ENCODE peak calls at places on chromosome 18, in eight cellular contexts. C is A549, G is neural crest cell, A is H9, O is HFFc6, K is lower lobe of right lung, S is fibroblast of lung, H is GM20000. R is an unnamed sample.

GRCh38 chr18:13797157-13797611 is 26.8 kb upstream of the MC5R start:
- DNase-seq in A (no peak), G (no peak), O (no peak), K (no peak), C (no peak), S (no peak), H (no peak), R (peak)

GRCh38 chr18:49321800-49322461 is 138.5 kb downstream of the DYM start:
- DNase-seq in A (no peak), C (no peak), K (no peak), S (peak), G (no peak), O (peak), H (no peak), R (peak)

GRCh38 chr18:6406075-6406909 is 8.4 kb downstream of the L3MBTL4 start:
- DNase-seq in A (no peak), C (no peak), G (no peak), K (no peak), H (no peak), O (no peak), S (peak), R (no peak)

GRCh38 chr18:37253424-37254255 is 312.0 kb downstream of the CELF4 start:
- DNase-seq in A (peak), S (no peak), H (peak), G (peak), K (peak), O (no peak), C (peak), R (no peak)

GRCh38 chr18:58379443-58379842 is 249.4 kb downstream of the ALPK2 start:
- DNase-seq in A (no peak), K (no peak), C (no peak), G (no peak), H (no peak), S (no peak), O (no peak), R (no peak)

GRCh38 chr18:67854340-67854739 is 337.8 kb upstream of the DSEL start:
- DNase-seq in C (no peak), K (no peak), G (no peak), H (no peak), A (no peak), S (peak), O (no peak), R (no peak)

GRCh38 chr18:13266208-13267100 is 47.9 kb downstream of the LDLRAD4 start:
- DNase-seq in S (no peak), A (no peak), C (no peak), K (peak), G (no peak), H (no peak), O (no peak), R (no peak)

GRCh38 chr18:75128051-75128605 is 80.8 kb downstream of the PTGR3 start:
- DNase-seq in K (no peak), H (no peak), C (no peak), O (no peak), S (no peak), A (no peak), G (no peak), R (no peak)

GRCh38 chr18:62300359-62300963 is 24.6 kb upstream of the TNFRSF11A start:
- DNase-seq in G (no peak), H (no peak), S (no peak), O (no peak), C (no peak), A (no peak), K (no peak), R (no peak)

GRCh38 chr18:47932603-47933002 is 2.1 kb upstream of the SMAD2 start:
- DNase-seq in H (no peak), O (no peak), G (no peak), C (no peak), K (no peak), S (no peak), A (no peak), R (no peak)

GRCh38 chr18:74264303-74265020 is 27.3 kb downstream of the CYB5A start:
- DNase-seq in H (peak), C (no peak), O (no peak), S (no peak), K (no peak), G (no peak), A (no peak), R (no peak)

GRCh38 chr18:55477537-55478300 is 110.3 kb downstream of the TCF4 start:
- DNase-seq in S (peak), H (peak), C (no peak), G (no peak), O (peak), A (no peak), K (no peak), R (peak)

GRCh38 chr18:13273800-13274199 is 55.2 kb downstream of the LDLRAD4 start:
- DNase-seq in H (no peak), G (no peak), S (no peak), O (no peak), C (no peak), K (no peak), A (no peak), R (no peak)

GRCh38 chr18:9743200-9744016 is 35.3 kb downstream of the RAB31 start:
- DNase-seq in A (peak), G (no peak), C (peak), S (peak), O (peak), H (no peak), K (no peak), R (peak)

GRCh38 chr18:9771261-9771976 is 63.3 kb downstream of the RAB31 start:
- DNase-seq in H (peak), O (peak), G (peak), S (peak), A (peak), K (peak), C (peak), R (peak)

GRCh38 chr18:64639536-64639935 is 490.6 kb upstream of the LINC00305 start:
- DNase-seq in H (no peak), K (no peak), S (no peak), G (no peak), A (no peak), O (no peak), C (no peak), R (peak)

GRCh38 chr18:2948038-2948437 is 64.9 kb downstream of the LPIN2 start:
- DNase-seq in A (no peak), O (peak), H (no peak), K (no peak), C (peak), G (no peak), S (peak), R (peak)

GRCh38 chr18:79867666-79868065 is 69.9 kb downstream of the KCNG2 start:
- DNase-seq in A (no peak), S (no peak), K (no peak), C (no peak), H (no peak), G (no peak), O (no peak), R (no peak)

GRCh38 chr18:3910507-3910906 is 460.5 kb downstream of the TGIF1 start:
- DNase-seq in H (no peak), O (peak), K (no peak), G (no peak), C (no peak), A (no peak), S (no peak), R (peak)

GRCh38 chr18:74579704-74580103 is 18.0 kb upstream of the ZNF407 start:
- DNase-seq in S (no peak), G (no peak), A (peak), K (no peak), H (no peak), O (no peak), C (no peak), R (no peak)

GRCh38 chr18:34695300-34695699 is 14.8 kb upstream of the DTNA start:
- DNase-seq in S (no peak), K (no peak), C (no peak), H (no peak), G (no peak), O (no peak), A (no peak), R (no peak)

GRCh38 chr18:70234667-70235459 is 29.4 kb upstream of the RTTN start:
- DNase-seq in K (no peak), G (no peak), C (peak), S (peak), O (no peak), A (no peak), H (no peak), R (peak)

GRCh38 chr18:30982285-30982992 is 60.1 kb downstream of the DSC3 start:
- DNase-seq in K (no peak), H (no peak), O (no peak), A (no peak), G (no peak), S (no peak), C (no peak), R (no peak)

GRCh38 chr18:34352385-34353163 is 127.9 kb upstream of the NOL4 start:
- DNase-seq in C (no peak), H (no peak), O (no peak), G (no peak), A (no peak), S (peak), K (no peak), R (no peak)

GRCh38 chr18:32332708-32333107 is 138.0 kb downstream of the GAREM1 start:
- DNase-seq in O (no peak), S (no peak), H (no peak), K (no peak), G (no peak), A (no peak), C (no peak), R (no peak)

GRCh38 chr18:27922780-27923179 is 254.2 kb downstream of the CDH2 start:
- DNase-seq in O (no peak), S (no peak), K (no peak), A (no peak), C (no peak), G (no peak), H (no peak), R (no peak)

GRCh38 chr18:2881088-2881487 is 34.3 kb downstream of the EMILIN2 start:
- DNase-seq in H (no peak), A (no peak), S (peak), K (no peak), C (no peak), G (no peak), O (no peak), R (no peak)

GRCh38 chr18:42053188-42053781 is 98.3 kb downstream of the PIK3C3 start:
- DNase-seq in S (peak), O (peak), C (no peak), A (peak), G (peak), K (no peak), H (peak), R (peak)

GRCh38 chr18:42047721-42048120 is 92.7 kb downstream of the PIK3C3 start:
- DNase-seq in S (peak), O (peak), A (no peak), K (no peak), G (no peak), C (no peak), H (no peak), R (peak)

GRCh38 chr18:42051411-42051810 is 96.4 kb downstream of the PIK3C3 start:
- DNase-seq in H (no peak), O (no peak), G (no peak), K (no peak), A (no peak), C (no peak), S (no peak), R (no peak)

GRCh38 chr18:42048150-42048549 is 93.1 kb downstream of the PIK3C3 start:
- DNase-seq in C (no peak), H (no peak), O (peak), K (no peak), G (no peak), A (no peak), S (peak), R (peak)

GRCh38 chr18:42052137-42052708 is 97.2 kb downstream of the PIK3C3 start:
- DNase-seq in A (no peak), K (no peak), H (no peak), S (peak), O (peak), G (no peak), C (no peak), R (peak)
- TF ChIP-seq CTCF in A (peak), K (no peak), H (no peak), S (peak), O (peak), G (peak), C (peak), R (peak)

GRCh38 chr18:72700961-72701710 is 157.0 kb upstream of the CBLN2 start:
- DNase-seq in A (no peak), K (no peak), C (no peak), O (no peak), G (no peak), H (no peak), S (peak), R (peak)
- TF ChIP-seq CTCF in A (peak), K (peak), C (peak), O (peak), G (peak), H (no peak), S (peak), R (peak)

GRCh38 chr18:11322716-11323115 is 173.3 kb upstream of the PIEZO2 start:
- DNase-seq in S (no peak), H (no peak), A (peak), O (no peak), C (no peak), G (no peak), K (no peak), R (no peak)

GRCh38 chr18:11322006-11322405 is 172.6 kb upstream of the PIEZO2 start:
- DNase-seq in A (no peak), S (no peak), C (no peak), G (no peak), O (no peak), K (no peak), H (no peak), R (no peak)

GRCh38 chr18:11323359-11323819 is 174.0 kb upstream of the PIEZO2 start:
- DNase-seq in C (peak), K (no peak), A (no peak), O (peak), G (no peak), H (no peak), S (peak), R (peak)

GRCh38 chr18:11324956-11325873 is 175.8 kb upstream of the PIEZO2 start:
- DNase-seq in O (peak), A (no peak), K (no peak), C (no peak), S (peak), G (no peak), H (peak), R (peak)

GRCh38 chr18:11324510-11324909 is 175.1 kb upstream of the PIEZO2 start:
- DNase-seq in S (peak), K (no peak), A (no peak), G (no peak), H (no peak), O (no peak), C (no peak), R (no peak)
- TF ChIP-seq CTCF in S (no peak), K (no peak), A (no peak), G (no peak), H (no peak), O (no peak), C (no peak), R (no peak)

GRCh38 chr18:65941482-65941881 is 190.7 kb downstream of the CDH7 start:
- DNase-seq in C (no peak), O (no peak), K (no peak), S (no peak), A (no peak), H (no peak), G (no peak), R (no peak)

GRCh38 chr18:65942103-65942502 is 191.3 kb downstream of the CDH7 start:
- DNase-seq in S (no peak), O (no peak), G (no peak), C (no peak), K (no peak), H (no peak), A (no peak), R (no peak)

GRCh38 chr18:65936678-65937077 is 185.9 kb downstream of the CDH7 start:
- DNase-seq in A (no peak), O (no peak), C (no peak), G (no peak), S (no peak), K (no peak), H (no peak), R (no peak)

GRCh38 chr18:65937180-65937579 is 186.4 kb downstream of the CDH7 start:
- DNase-seq in K (no peak), S (no peak), O (no peak), C (no peak), G (no peak), A (no peak), H (no peak), R (no peak)

DNA sequence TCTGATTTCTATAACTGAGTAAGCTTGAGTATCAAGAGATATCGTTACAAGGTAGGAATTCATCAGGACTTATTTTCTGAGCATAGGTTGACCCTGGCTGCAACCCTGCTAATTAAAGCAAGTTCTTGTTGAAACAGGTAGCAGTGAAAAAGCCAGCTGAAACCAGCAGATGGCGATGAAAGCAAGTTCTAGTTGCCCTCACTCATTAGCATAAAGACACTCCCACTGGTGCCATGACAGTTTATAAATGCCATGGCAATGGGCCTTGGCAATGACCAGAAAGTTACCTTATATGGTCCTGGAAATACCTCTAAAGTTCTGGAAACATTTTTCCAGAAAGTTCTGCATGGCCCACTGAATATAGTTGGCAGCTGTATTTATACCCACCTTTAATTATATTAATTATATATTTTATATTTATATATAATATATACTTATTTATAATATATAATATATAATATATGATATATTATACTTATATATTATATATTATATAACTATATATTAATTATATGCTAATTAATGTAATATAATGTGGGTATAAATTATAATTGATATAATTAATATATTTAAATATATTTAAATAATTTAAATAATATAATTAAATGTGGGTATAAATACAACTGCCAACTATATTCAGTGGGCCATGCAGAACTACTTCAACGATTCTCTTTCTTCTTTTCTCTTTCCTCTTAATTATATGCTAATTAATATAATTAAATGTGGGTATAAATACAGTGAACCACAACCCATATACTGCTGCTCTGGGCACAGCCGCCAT is 188.0 kb downstream of the CDH7 start:
- DNase-seq in A (peak), O (no peak), H (no peak), C (peak), G (peak), S (peak), K (no peak), R (peak)
- TF ChIP-seq CTCF in A (peak), O (peak), H (no peak), C (no peak), G (peak), S (peak), K (peak), R (peak)

DNA sequence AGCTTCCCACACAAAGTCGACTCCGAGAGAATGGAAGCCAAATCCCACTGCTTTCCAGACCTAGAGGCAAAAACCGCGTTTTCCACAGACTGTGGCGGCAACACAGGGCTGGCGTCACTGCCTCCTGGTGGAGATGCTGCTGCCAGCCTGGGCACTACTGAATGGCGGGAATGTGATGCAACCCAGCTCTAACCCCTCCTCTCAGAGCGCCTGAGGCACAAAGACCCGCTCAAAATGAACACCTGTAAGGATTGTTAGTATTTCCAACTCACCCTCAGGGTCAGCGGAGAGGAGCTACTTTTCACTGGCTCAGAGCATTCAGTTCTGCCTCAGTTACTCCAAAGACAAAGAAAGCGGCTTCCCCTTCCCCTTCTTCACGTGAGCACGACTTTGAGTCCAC is 548.0 kb upstream of the SALL3 start:
- DNase-seq in K (no peak), A (peak), G (peak), C (no peak), S (no peak), H (no peak), O (no peak), R (no peak)
- TF ChIP-seq CTCF in K (no peak), A (peak), G (no peak), C (no peak), S (no peak), H (no peak), O (no peak), R (no peak)

GRCh38 chr18:76480913-76481312 is 14.1 kb downstream of the ZNF516 start:
- DNase-seq in H (no peak), S (no peak), A (no peak), G (no peak), O (no peak), C (peak), K (no peak), R (no peak)
- TF ChIP-seq CTCF in H (no peak), S (peak), A (peak), G (peak), O (peak), C (no peak), K (no peak), R (no peak)

GRCh38 chr18:76306685-76307292 is 188.3 kb downstream of the ZNF516 start:
- DNase-seq in H (no peak), C (no peak), A (no peak), O (no peak), K (no peak), S (no peak), G (no peak), R (no peak)
- TF ChIP-seq CTCF in H (no peak), C (no peak), A (peak), O (peak), K (no peak), S (no peak), G (peak), R (no peak)

GRCh38 chr18:42183746-42184145 is 228.7 kb downstream of the PIK3C3 start:
- DNase-seq in S (peak), O (peak), C (peak), G (no peak), K (no peak), H (no peak), A (no peak), R (peak)
- TF ChIP-seq CTCF in S (no peak), O (no peak), C (no peak), G (no peak), K (no peak), H (no peak), A (no peak), R (no peak)

R was measured in astrocyte.